ENCODE peak calls at places on chromosome X, in eight cellular contexts. One of them, this sample, is unnamed. For H3K36me3 and H3K4me1, the result is how much of the 10 kb centered on the place peaks cover.

GRCh38 chrX:152070186-152070585 is 68.2 kb downstream of the MAGEA10 start:
- DNase-seq in endothelial cell of umbilical vein: no peak
- DNase-seq in mucosa of descending colon: no peak
- DNase-seq in effector memory CD4-positive, alpha-beta T cell: no peak
- DNase-seq in IMR-90: no peak
- DNase-seq in left lung: no peak
- DNase-seq in ovary: no peak
- DNase-seq in tibial artery: no peak
- DNase-seq in this sample: no peak

GRCh38 chrX:18931972-18932371 is 51.9 kb downstream of the PHKA2 start:
- DNase-seq in endothelial cell of umbilical vein: peak
- DNase-seq in mucosa of descending colon: no peak
- DNase-seq in effector memory CD4-positive, alpha-beta T cell: no peak
- DNase-seq in IMR-90: peak
- DNase-seq in left lung: no peak
- DNase-seq in ovary: no peak
- DNase-seq in tibial artery: no peak
- DNase-seq in this sample: no peak

GRCh38 chrX:54817220-54817820 is 9.8 kb downstream of the MAGED2 start:
- DNase-seq in endothelial cell of umbilical vein: no peak
- DNase-seq in mucosa of descending colon: no peak
- DNase-seq in effector memory CD4-positive, alpha-beta T cell: no peak
- DNase-seq in IMR-90: no peak
- DNase-seq in left lung: no peak
- DNase-seq in ovary: no peak
- DNase-seq in tibial artery: no peak
- DNase-seq in this sample: no peak

GRCh38 chrX:13955095-13955647 is 74.5 kb downstream of the GEMIN8 start:
- DNase-seq in endothelial cell of umbilical vein: no peak
- DNase-seq in mucosa of descending colon: no peak
- DNase-seq in effector memory CD4-positive, alpha-beta T cell: no peak
- DNase-seq in IMR-90: no peak
- DNase-seq in left lung: no peak
- DNase-seq in ovary: no peak
- DNase-seq in tibial artery: no peak
- DNase-seq in this sample: no peak

GRCh38 chrX:71070531-71070930 is 2.4 kb upstream of the SNX12 start:
- DNase-seq in endothelial cell of umbilical vein: no peak
- DNase-seq in mucosa of descending colon: no peak
- DNase-seq in effector memory CD4-positive, alpha-beta T cell: no peak
- DNase-seq in IMR-90: no peak
- DNase-seq in left lung: no peak
- DNase-seq in ovary: no peak
- DNase-seq in tibial artery: no peak
- DNase-seq in this sample: no peak

GRCh38 chrX:39772057-39772832 is 325.5 kb downstream of the BCOR start:
- DNase-seq in endothelial cell of umbilical vein: peak
- DNase-seq in mucosa of descending colon: no peak
- DNase-seq in effector memory CD4-positive, alpha-beta T cell: no peak
- DNase-seq in IMR-90: peak
- DNase-seq in left lung: no peak
- DNase-seq in ovary: peak
- DNase-seq in tibial artery: no peak
- DNase-seq in this sample: no peak

GRCh38 chrX:103423955-103424640 is 47.8 kb downstream of the BEX3 start:
- DNase-seq in endothelial cell of umbilical vein: no peak
- DNase-seq in mucosa of descending colon: no peak
- DNase-seq in effector memory CD4-positive, alpha-beta T cell: no peak
- DNase-seq in IMR-90: no peak
- DNase-seq in left lung: no peak
- DNase-seq in ovary: no peak
- DNase-seq in tibial artery: no peak
- DNase-seq in this sample: no peak

GRCh38 chrX:72020788-72021187 is 110.1 kb downstream of the NHSL2 start:
- DNase-seq in endothelial cell of umbilical vein: no peak
- DNase-seq in mucosa of descending colon: no peak
- DNase-seq in effector memory CD4-positive, alpha-beta T cell: no peak
- DNase-seq in IMR-90: no peak
- DNase-seq in left lung: no peak
- DNase-seq in ovary: no peak
- DNase-seq in tibial artery: no peak
- DNase-seq in this sample: no peak

GRCh38 chrX:25941559-25942250 is 196.4 kb upstream of the MAGEB18 start:
- DNase-seq in endothelial cell of umbilical vein: peak
- DNase-seq in mucosa of descending colon: no peak
- DNase-seq in effector memory CD4-positive, alpha-beta T cell: no peak
- DNase-seq in IMR-90: no peak
- DNase-seq in left lung: no peak
- DNase-seq in ovary: no peak
- DNase-seq in tibial artery: no peak
- DNase-seq in this sample: no peak

GRCh38 chrX:102684772-102685520 is 27.3 kb upstream of the GPRASP2 start:
- DNase-seq in endothelial cell of umbilical vein: no peak
- DNase-seq in mucosa of descending colon: no peak
- DNase-seq in effector memory CD4-positive, alpha-beta T cell: no peak
- DNase-seq in IMR-90: no peak
- DNase-seq in left lung: no peak
- DNase-seq in ovary: no peak
- DNase-seq in tibial artery: no peak
- DNase-seq in this sample: no peak

GRCh38 chrX:123088331-123088730 is 95.7 kb upstream of the GRIA3 start:
- DNase-seq in endothelial cell of umbilical vein: no peak
- DNase-seq in mucosa of descending colon: no peak
- DNase-seq in effector memory CD4-positive, alpha-beta T cell: no peak
- DNase-seq in IMR-90: no peak
- DNase-seq in left lung: no peak
- DNase-seq in ovary: no peak
- DNase-seq in tibial artery: no peak
- DNase-seq in this sample: no peak

GRCh38 chrX:139834879-139835278 is 98.0 kb downstream of the ATP11C start:
- DNase-seq in endothelial cell of umbilical vein: no peak
- DNase-seq in mucosa of descending colon: no peak
- DNase-seq in effector memory CD4-positive, alpha-beta T cell: no peak
- DNase-seq in IMR-90: no peak
- DNase-seq in left lung: no peak
- DNase-seq in ovary: no peak
- DNase-seq in tibial artery: no peak
- DNase-seq in this sample: no peak

GRCh38 chrX:148530464-148531077 is 30.2 kb downstream of the AFF2 start:
- DNase-seq in endothelial cell of umbilical vein: peak
- DNase-seq in mucosa of descending colon: no peak
- DNase-seq in effector memory CD4-positive, alpha-beta T cell: no peak
- DNase-seq in IMR-90: peak
- DNase-seq in left lung: no peak
- DNase-seq in ovary: no peak
- DNase-seq in tibial artery: no peak
- DNase-seq in this sample: no peak

GRCh38 chrX:63739885-63740284 is 45.1 kb downstream of the ARHGEF9 start:
- DNase-seq in endothelial cell of umbilical vein: no peak
- DNase-seq in mucosa of descending colon: no peak
- DNase-seq in effector memory CD4-positive, alpha-beta T cell: no peak
- DNase-seq in IMR-90: no peak
- DNase-seq in left lung: no peak
- DNase-seq in ovary: no peak
- DNase-seq in tibial artery: no peak
- DNase-seq in this sample: no peak

GRCh38 chrX:51461053-51462050 is 35.0 kb downstream of the NUDT11 start:
- DNase-seq in endothelial cell of umbilical vein: peak
- DNase-seq in mucosa of descending colon: no peak
- DNase-seq in effector memory CD4-positive, alpha-beta T cell: peak
- DNase-seq in IMR-90: peak
- DNase-seq in left lung: no peak
- DNase-seq in ovary: no peak
- DNase-seq in tibial artery: no peak
- DNase-seq in this sample: no peak

GRCh38 chrX:13377537-13377936 is 57.7 kb upstream of the ATXN3L start:
- DNase-seq in endothelial cell of umbilical vein: no peak
- DNase-seq in mucosa of descending colon: no peak
- DNase-seq in effector memory CD4-positive, alpha-beta T cell: no peak
- DNase-seq in IMR-90: peak
- DNase-seq in left lung: no peak
- DNase-seq in ovary: no peak
- DNase-seq in tibial artery: no peak
- DNase-seq in this sample: no peak

GRCh38 chrX:54358424-54359211 is 772 bp upstream of the WNK3 start:
- DNase-seq in endothelial cell of umbilical vein: peak
- DNase-seq in mucosa of descending colon: peak
- DNase-seq in effector memory CD4-positive, alpha-beta T cell: no peak
- DNase-seq in IMR-90: peak
- DNase-seq in left lung: peak
- DNase-seq in ovary: peak
- DNase-seq in tibial artery: peak
- DNase-seq in this sample: no peak

GRCh38 chrX:40099046-40099968 is 1.5 kb upstream of the BCOR start:
- DNase-seq in endothelial cell of umbilical vein: no peak
- DNase-seq in mucosa of descending colon: peak
- DNase-seq in effector memory CD4-positive, alpha-beta T cell: no peak
- DNase-seq in IMR-90: no peak
- DNase-seq in left lung: peak
- DNase-seq in ovary: peak
- DNase-seq in tibial artery: peak
- DNase-seq in this sample: no peak

GRCh38 chrX:150146271-150146888 is 208.1 kb upstream of the EOLA2 start:
- DNase-seq in endothelial cell of umbilical vein: no peak
- DNase-seq in mucosa of descending colon: no peak
- DNase-seq in effector memory CD4-positive, alpha-beta T cell: no peak
- DNase-seq in IMR-90: no peak
- DNase-seq in left lung: no peak
- DNase-seq in ovary: no peak
- DNase-seq in tibial artery: no peak
- DNase-seq in this sample: no peak

DNA sequence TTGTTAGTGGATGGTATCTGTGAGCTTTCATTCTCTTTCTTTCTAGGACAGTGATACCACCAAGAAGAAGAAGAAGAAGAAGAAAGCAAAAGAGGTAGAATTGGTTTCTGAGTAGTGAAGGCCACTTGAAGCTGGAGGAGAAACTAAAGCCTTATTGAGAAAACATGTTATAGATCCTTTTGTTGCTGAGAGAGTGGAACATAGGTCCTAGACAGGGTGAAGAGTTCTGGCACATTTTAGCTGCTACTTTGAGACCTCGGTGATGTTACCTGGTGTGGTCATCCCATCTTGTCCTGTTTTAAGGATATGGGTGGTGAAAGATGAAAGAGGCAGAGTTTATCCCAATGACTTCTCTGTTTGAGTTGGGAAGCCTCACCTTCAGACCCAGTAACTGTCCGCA is 14.1 kb downstream of the DKC1 start:
- DNase-seq in endothelial cell of umbilical vein: no peak
- DNase-seq in mucosa of descending colon: no peak
- DNase-seq in effector memory CD4-positive, alpha-beta T cell: no peak
- DNase-seq in IMR-90: no peak
- DNase-seq in left lung: no peak
- DNase-seq in ovary: no peak
- DNase-seq in tibial artery: no peak
- DNase-seq in this sample: no peak
- H3K36me3 ChIP-seq in endothelial cell of umbilical vein: under half
- H3K36me3 ChIP-seq in mucosa of descending colon: under half
- H3K36me3 ChIP-seq in effector memory CD4-positive, alpha-beta T cell: under half
- H3K36me3 ChIP-seq in IMR-90: under half
- H3K36me3 ChIP-seq in left lung: half or more
- H3K36me3 ChIP-seq in ovary: under half
- H3K36me3 ChIP-seq in tibial artery: under half
- H3K36me3 ChIP-seq in this sample: under half

DNA sequence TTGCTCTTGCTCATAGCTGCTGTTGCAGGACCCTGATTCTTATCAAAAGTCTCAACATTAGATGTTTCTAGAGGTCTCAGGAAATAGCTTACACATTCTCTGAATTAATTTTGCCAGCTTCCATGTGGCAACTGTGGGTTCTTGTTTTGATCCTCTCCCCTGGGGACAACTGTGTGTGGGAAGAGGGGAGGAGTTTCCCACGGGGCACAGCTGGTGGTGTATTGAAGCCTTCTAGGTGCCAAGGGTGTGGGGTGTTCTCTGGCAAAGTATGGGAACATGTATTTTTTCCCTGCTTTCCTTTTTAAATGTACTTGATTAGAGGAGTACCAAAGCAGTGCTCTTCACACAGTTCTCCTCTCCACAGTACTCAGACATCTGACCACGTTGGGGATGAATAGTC is 212.7 kb downstream of the RPA4 start:
- DNase-seq in endothelial cell of umbilical vein: no peak
- DNase-seq in mucosa of descending colon: no peak
- DNase-seq in effector memory CD4-positive, alpha-beta T cell: no peak
- DNase-seq in IMR-90: no peak
- DNase-seq in left lung: no peak
- DNase-seq in ovary: no peak
- DNase-seq in tibial artery: no peak
- DNase-seq in this sample: no peak
- H3K4me1 ChIP-seq in endothelial cell of umbilical vein: under half
- H3K4me1 ChIP-seq in mucosa of descending colon: under half
- H3K4me1 ChIP-seq in effector memory CD4-positive, alpha-beta T cell: under half
- H3K4me1 ChIP-seq in IMR-90: under half
- H3K4me1 ChIP-seq in left lung: under half
- H3K4me1 ChIP-seq in ovary: under half
- H3K4me1 ChIP-seq in tibial artery: under half
- H3K4me1 ChIP-seq in this sample: under half

GRCh38 chrX:11111947-11112346 is 815 bp downstream of the HCCS start:
- DNase-seq in endothelial cell of umbilical vein: no peak
- DNase-seq in mucosa of descending colon: no peak
- DNase-seq in effector memory CD4-positive, alpha-beta T cell: no peak
- DNase-seq in IMR-90: no peak
- DNase-seq in left lung: no peak
- DNase-seq in ovary: no peak
- DNase-seq in tibial artery: no peak
- DNase-seq in this sample: no peak

GRCh38 chrX:11113731-11114130 is 2.6 kb downstream of the HCCS start:
- DNase-seq in endothelial cell of umbilical vein: peak
- DNase-seq in mucosa of descending colon: no peak
- DNase-seq in effector memory CD4-positive, alpha-beta T cell: no peak
- DNase-seq in IMR-90: peak
- DNase-seq in left lung: no peak
- DNase-seq in ovary: no peak
- DNase-seq in tibial artery: no peak
- DNase-seq in this sample: no peak

GRCh38 chrX:11108253-11108941 is 2.7 kb upstream of the HCCS start:
- DNase-seq in endothelial cell of umbilical vein: no peak
- DNase-seq in mucosa of descending colon: no peak
- DNase-seq in effector memory CD4-positive, alpha-beta T cell: no peak
- DNase-seq in IMR-90: no peak
- DNase-seq in left lung: no peak
- DNase-seq in ovary: no peak
- DNase-seq in tibial artery: no peak
- DNase-seq in this sample: no peak

GRCh38 chrX:11111038-11111851 is at the start of gene HCCS:
- DNase-seq in endothelial cell of umbilical vein: peak
- DNase-seq in mucosa of descending colon: peak
- DNase-seq in effector memory CD4-positive, alpha-beta T cell: peak
- DNase-seq in IMR-90: peak
- DNase-seq in left lung: peak
- DNase-seq in ovary: peak
- DNase-seq in tibial artery: peak
- DNase-seq in this sample: peak

GRCh38 chrX:11109968-11110367 is 1.2 kb upstream of the HCCS start:
- DNase-seq in endothelial cell of umbilical vein: no peak
- DNase-seq in mucosa of descending colon: no peak
- DNase-seq in effector memory CD4-positive, alpha-beta T cell: no peak
- DNase-seq in IMR-90: no peak
- DNase-seq in left lung: no peak
- DNase-seq in ovary: no peak
- DNase-seq in tibial artery: no peak
- DNase-seq in this sample: no peak
- H3K4me3 ChIP-seq in endothelial cell of umbilical vein: no peak
- H3K4me3 ChIP-seq in mucosa of descending colon: no peak
- H3K4me3 ChIP-seq in effector memory CD4-positive, alpha-beta T cell: no peak
- H3K4me3 ChIP-seq in IMR-90: no peak
- H3K4me3 ChIP-seq in left lung: no peak
- H3K4me3 ChIP-seq in ovary: no peak
- H3K4me3 ChIP-seq in tibial artery: no peak
- H3K4me3 ChIP-seq in this sample: no peak

GRCh38 chrX:45846328-45846727 is 645.7 kb upstream of the DIPK2B start:
- DNase-seq in endothelial cell of umbilical vein: no peak
- DNase-seq in mucosa of descending colon: no peak
- DNase-seq in effector memory CD4-positive, alpha-beta T cell: no peak
- DNase-seq in IMR-90: no peak
- DNase-seq in left lung: no peak
- DNase-seq in ovary: no peak
- DNase-seq in tibial artery: no peak
- DNase-seq in this sample: no peak
- H3K36me3 ChIP-seq in endothelial cell of umbilical vein: under half
- H3K36me3 ChIP-seq in mucosa of descending colon: under half
- H3K36me3 ChIP-seq in effector memory CD4-positive, alpha-beta T cell: under half
- H3K36me3 ChIP-seq in IMR-90: under half
- H3K36me3 ChIP-seq in left lung: under half
- H3K36me3 ChIP-seq in ovary: under half
- H3K36me3 ChIP-seq in tibial artery: under half
- H3K36me3 ChIP-seq in this sample: under half

This sample was measured in ascending aorta.